ENCODE peak calls at places on chromosomes 16 and 17, in nine cellular contexts. M is anterior cingulate cortex, W is NCI-H1092, I is stomach, T is left colon, N is LNCaP clone FGC, Q is T-helper 17 cell, L is NCI-H1105 treated with DMSO at 0.1 percent for 48 hours, V is AG09319. J is an unnamed sample.
A peak's percentile ranks its signal among the peaks of the same experiment; 100 is the strongest.

GRCh38 chr16:66924527-66925321 is 611 bp downstream of the RRAD start:
- DNase-seq in M (no peak), W (no peak), I (peak; percentile 49), T (no peak), N (no peak), Q (peak; percentile 40), L (no peak), V (no peak), J (no peak)

GRCh38 chr17:2749784-2750181 is 331 bp upstream of the CCDC92B start:
- DNase-seq in M (peak; percentile 42), W (peak; percentile 24), I (peak; percentile 78), T (peak; percentile 53), N (peak; percentile 21), Q (peak; percentile 65), L (peak; percentile 34), V (peak; percentile 12), J (peak; percentile 8)

GRCh38 chr16:1960665-1961630 is 1.6 kb downstream of the NDUFB10 start:
- DNase-seq in M (no peak), W (no peak), I (no peak), T (no peak), N (no peak), Q (no peak), L (no peak), V (no peak), J (no peak)

GRCh38 chr17:49887744-49888360 is 40.0 kb upstream of the TAC4 start:
- DNase-seq in M (no peak), W (no peak), I (no peak), T (no peak), N (no peak), Q (no peak), L (no peak), V (no peak), J (no peak)

GRCh38 chr16:346587-346986 is 5.9 kb downstream of the AXIN1 start:
- DNase-seq in M (no peak), W (no peak), I (no peak), T (no peak), N (no peak), Q (no peak), L (no peak), V (no peak), J (no peak)

GRCh38 chr16:9845661-9846361 is 336.4 kb downstream of the GRIN2A start:
- DNase-seq in M (no peak), W (no peak), I (no peak), T (no peak), N (no peak), Q (no peak), L (no peak), V (no peak), J (no peak)

GRCh38 chr17:77376795-77377751 is 236.3 kb downstream of the SEC14L1 start:
- DNase-seq in M (no peak), W (peak; percentile 75), I (peak; percentile 86), T (no peak), N (peak; percentile 55), Q (no peak), L (no peak), V (no peak), J (peak; percentile 79)

GRCh38 chr17:44308865-44309264 is 464 bp downstream of the RUNDC3A start:
- DNase-seq in M (peak; percentile 56), W (no peak), I (no peak), T (no peak), N (no peak), Q (no peak), L (peak; percentile 30), V (no peak), J (no peak)

GRCh38 chr17:42709561-42709960 is 27.2 kb downstream of the CNTNAP1 start:
- DNase-seq in M (no peak), W (no peak), I (no peak), T (no peak), N (no peak), Q (no peak), L (no peak), V (no peak), J (no peak)

GRCh38 chr17:2899911-2900310 is 103.7 kb downstream of the RAP1GAP2 start:
- DNase-seq in M (no peak), W (no peak), I (peak; percentile 67), T (no peak), N (no peak), Q (no peak), L (peak; percentile 67), V (no peak), J (no peak)

GRCh38 chr17:47192549-47192948 is 3.5 kb upstream of the CDC27 start:
- DNase-seq in M (no peak), W (peak; percentile 39), I (no peak), T (no peak), N (no peak), Q (no peak), L (peak; percentile 27), V (no peak), J (no peak)

GRCh38 chr17:60744355-60744958 is 66.8 kb downstream of the BCAS3 start:
- DNase-seq in M (no peak), W (no peak), I (no peak), T (no peak), N (no peak), Q (no peak), L (no peak), V (no peak), J (no peak)

GRCh38 chr17:72735602-72736001 is 356.9 kb downstream of the SLC39A11 start:
- DNase-seq in M (no peak), W (no peak), I (no peak), T (peak; percentile 64), N (no peak), Q (no peak), L (no peak), V (no peak), J (no peak)

GRCh38 chr17:11668633-11669032 is 70.4 kb downstream of the DNAH9 start:
- DNase-seq in M (no peak), W (no peak), I (no peak), T (no peak), N (no peak), Q (no peak), L (no peak), V (no peak), J (no peak)

J was measured in AG04450.